ENCODE peak calls at places on chromosomes 16 and 17, in seven cellular contexts. One of them, this sample, is unnamed.

GRCh38 chr17:74842599-74843351 is 16.9 kb downstream of the GRIN2C start:
- DNase-seq in glomerular endothelial cell: no peak
- DNase-seq in EL: peak
- DNase-seq in neural progenitor cell: peak
- DNase-seq in ELF-1: peak
- DNase-seq in anterior cingulate cortex: peak
- DNase-seq in Daoy: peak
- DNase-seq in this sample: peak

GRCh38 chr17:45962221-45962972 is 36.7 kb upstream of the STH start:
- DNase-seq in EL: no peak
- DNase-seq in glomerular endothelial cell: no peak
- DNase-seq in anterior cingulate cortex: no peak
- DNase-seq in ELF-1: no peak
- DNase-seq in neural progenitor cell: no peak
- DNase-seq in Daoy: no peak
- DNase-seq in this sample: no peak

GRCh38 chr16:85465328-85466307 is 147.5 kb upstream of the GSE1 start:
- DNase-seq in glomerular endothelial cell: no peak
- DNase-seq in ELF-1: no peak
- DNase-seq in neural progenitor cell: no peak
- DNase-seq in anterior cingulate cortex: no peak
- DNase-seq in Daoy: peak
- DNase-seq in EL: peak
- DNase-seq in this sample: no peak

GRCh38 chr17:19513897-19514488 is 19.7 kb upstream of the SLC47A1 start:
- DNase-seq in ELF-1: peak
- DNase-seq in neural progenitor cell: peak
- DNase-seq in Daoy: peak
- DNase-seq in glomerular endothelial cell: peak
- DNase-seq in EL: peak
- DNase-seq in anterior cingulate cortex: peak
- DNase-seq in this sample: peak

GRCh38 chr16:2473425-2473926 is 1.5 kb upstream of the TBC1D24 start:
- DNase-seq in glomerular endothelial cell: no peak
- DNase-seq in neural progenitor cell: peak
- DNase-seq in anterior cingulate cortex: no peak
- DNase-seq in Daoy: no peak
- DNase-seq in ELF-1: peak
- DNase-seq in EL: no peak
- DNase-seq in this sample: no peak

GRCh38 chr17:32636593-32637218 is 149.9 kb downstream of the CDK5R1 start:
- DNase-seq in glomerular endothelial cell: no peak
- DNase-seq in ELF-1: no peak
- DNase-seq in Daoy: no peak
- DNase-seq in neural progenitor cell: no peak
- DNase-seq in EL: no peak
- DNase-seq in anterior cingulate cortex: no peak
- DNase-seq in this sample: no peak

GRCh38 chr17:50317121-50317520 is 28.8 kb upstream of the XYLT2 start:
- DNase-seq in anterior cingulate cortex: no peak
- DNase-seq in neural progenitor cell: no peak
- DNase-seq in EL: no peak
- DNase-seq in glomerular endothelial cell: no peak
- DNase-seq in ELF-1: no peak
- DNase-seq in Daoy: no peak
- DNase-seq in this sample: no peak

GRCh38 chr16:70396209-70396904 is 42.5 kb downstream of the ST3GAL2 start:
- DNase-seq in anterior cingulate cortex: no peak
- DNase-seq in neural progenitor cell: no peak
- DNase-seq in glomerular endothelial cell: no peak
- DNase-seq in ELF-1: peak
- DNase-seq in Daoy: no peak
- DNase-seq in EL: peak
- DNase-seq in this sample: no peak

GRCh38 chr16:11295672-11296071 is 14.5 kb upstream of the PRM1 start:
- DNase-seq in glomerular endothelial cell: no peak
- DNase-seq in EL: no peak
- DNase-seq in ELF-1: no peak
- DNase-seq in neural progenitor cell: no peak
- DNase-seq in Daoy: no peak
- DNase-seq in anterior cingulate cortex: no peak
- DNase-seq in this sample: no peak

GRCh38 chr16:75304521-75305363 is 53.3 kb upstream of the BCAR1 start:
- DNase-seq in neural progenitor cell: no peak
- DNase-seq in EL: peak
- DNase-seq in glomerular endothelial cell: no peak
- DNase-seq in anterior cingulate cortex: peak
- DNase-seq in ELF-1: no peak
- DNase-seq in Daoy: peak
- DNase-seq in this sample: peak

GRCh38 chr17:4492762-4493561 is 5.7 kb upstream of the SPNS2 start:
- DNase-seq in glomerular endothelial cell: no peak
- DNase-seq in neural progenitor cell: peak
- DNase-seq in ELF-1: peak
- DNase-seq in Daoy: peak
- DNase-seq in anterior cingulate cortex: peak
- DNase-seq in EL: peak
- DNase-seq in this sample: peak

GRCh38 chr16:22161999-22162657 is at the start of gene SDR42E2:
- DNase-seq in anterior cingulate cortex: no peak
- DNase-seq in Daoy: no peak
- DNase-seq in glomerular endothelial cell: no peak
- DNase-seq in neural progenitor cell: peak
- DNase-seq in EL: no peak
- DNase-seq in ELF-1: peak
- DNase-seq in this sample: no peak

GRCh38 chr16:50602531-50603205 is 54.5 kb downstream of the NKD1 start:
- DNase-seq in anterior cingulate cortex: no peak
- DNase-seq in EL: no peak
- DNase-seq in glomerular endothelial cell: no peak
- DNase-seq in neural progenitor cell: no peak
- DNase-seq in ELF-1: no peak
- DNase-seq in Daoy: peak
- DNase-seq in this sample: no peak

GRCh38 chr16:48539485-48540221 is 70.3 kb downstream of the N4BP1 start:
- DNase-seq in neural progenitor cell: no peak
- DNase-seq in Daoy: no peak
- DNase-seq in ELF-1: no peak
- DNase-seq in anterior cingulate cortex: no peak
- DNase-seq in EL: no peak
- DNase-seq in glomerular endothelial cell: no peak
- DNase-seq in this sample: no peak

GRCh38 chr17:68302066-68302564 is 10.8 kb downstream of the ARSG start:
- DNase-seq in Daoy: no peak
- DNase-seq in neural progenitor cell: no peak
- DNase-seq in EL: no peak
- DNase-seq in anterior cingulate cortex: no peak
- DNase-seq in ELF-1: peak
- DNase-seq in glomerular endothelial cell: no peak
- DNase-seq in this sample: peak

GRCh38 chr16:79698341-79698753 is 97.8 kb upstream of the MAF start:
- DNase-seq in anterior cingulate cortex: no peak
- DNase-seq in Daoy: no peak
- DNase-seq in glomerular endothelial cell: no peak
- DNase-seq in EL: peak
- DNase-seq in ELF-1: no peak
- DNase-seq in neural progenitor cell: no peak
- DNase-seq in this sample: no peak

GRCh38 chr16:2095315-2095853 is 40.3 kb downstream of the PKD1 start:
- DNase-seq in Daoy: no peak
- DNase-seq in neural progenitor cell: no peak
- DNase-seq in ELF-1: no peak
- DNase-seq in anterior cingulate cortex: no peak
- DNase-seq in glomerular endothelial cell: no peak
- DNase-seq in EL: peak
- DNase-seq in this sample: peak

GRCh38 chr16:52546291-52546941 is 527 bp downstream of the TOX3 start:
- DNase-seq in anterior cingulate cortex: no peak
- DNase-seq in EL: no peak
- DNase-seq in ELF-1: peak
- DNase-seq in neural progenitor cell: peak
- DNase-seq in Daoy: no peak
- DNase-seq in glomerular endothelial cell: no peak
- DNase-seq in this sample: no peak